ENCODE peak calls at places on chromosome 11, in five cellular contexts. One of them, this sample, is unnamed.

GRCh38 chr11:103202048-103202651 is 92.9 kb downstream of the DYNC2H1 start:
- DNase-seq in A549: peak
- DNase-seq in NB4: peak
- DNase-seq in HepG2: peak
- DNase-seq in GM12878: no peak
- DNase-seq in this sample: peak

GRCh38 chr11:11985016-11985715 is 23.3 kb downstream of the DKK3 start:
- DNase-seq in A549: no peak
- DNase-seq in NB4: no peak
- DNase-seq in HepG2: no peak
- DNase-seq in GM12878: no peak
- DNase-seq in this sample: no peak

GRCh38 chr11:66559141-66559861 is 9.1 kb downstream of the CTSF start:
- DNase-seq in A549: no peak
- DNase-seq in NB4: no peak
- DNase-seq in HepG2: no peak
- DNase-seq in GM12878: no peak
- DNase-seq in this sample: no peak

GRCh38 chr11:62555464-62556092 is 9.0 kb upstream of the AHNAK start:
- DNase-seq in A549: no peak
- DNase-seq in NB4: peak
- DNase-seq in HepG2: no peak
- DNase-seq in GM12878: peak
- DNase-seq in this sample: no peak

GRCh38 chr11:57294225-57295131 is 30.3 kb downstream of the TNKS1BP1 start:
- DNase-seq in A549: no peak
- DNase-seq in NB4: no peak
- DNase-seq in HepG2: no peak
- DNase-seq in GM12878: no peak
- DNase-seq in this sample: peak

GRCh38 chr11:31557991-31558390 is 48.4 kb downstream of the ELP4 start:
- DNase-seq in A549: no peak
- DNase-seq in NB4: no peak
- DNase-seq in HepG2: no peak
- DNase-seq in GM12878: no peak
- DNase-seq in this sample: peak

GRCh38 chr11:68038718-68039525 is at the start of gene TCIRG1:
- DNase-seq in A549: peak
- DNase-seq in NB4: peak
- DNase-seq in HepG2: peak
- DNase-seq in GM12878: peak
- DNase-seq in this sample: peak

GRCh38 chr11:11391796-11392195 is 38.7 kb upstream of the CSNK2A3 start:
- DNase-seq in A549: peak
- DNase-seq in NB4: no peak
- DNase-seq in HepG2: no peak
- DNase-seq in GM12878: no peak
- DNase-seq in this sample: peak

GRCh38 chr11:74388678-74389327 is 9.4 kb downstream of the PGM2L1 start:
- DNase-seq in A549: peak
- DNase-seq in NB4: peak
- DNase-seq in HepG2: peak
- DNase-seq in GM12878: peak
- DNase-seq in this sample: peak
- TF ChIP-seq MYC in A549: no peak
- TF ChIP-seq MYC in NB4: no peak
- TF ChIP-seq MYC in HepG2: no peak
- TF ChIP-seq MYC in GM12878: no peak
- TF ChIP-seq MYC in this sample: no peak

GRCh38 chr11:128894685-128895084 is 3.5 kb downstream of the KCNJ5 start:
- DNase-seq in A549: no peak
- DNase-seq in NB4: no peak
- DNase-seq in HepG2: peak
- DNase-seq in GM12878: no peak
- DNase-seq in this sample: peak
- TF ChIP-seq MYC in A549: no peak
- TF ChIP-seq MYC in NB4: no peak
- TF ChIP-seq MYC in HepG2: no peak
- TF ChIP-seq MYC in GM12878: no peak
- TF ChIP-seq MYC in this sample: no peak

GRCh38 chr11:43285826-43286225 is 26.0 kb upstream of the API5 start:
- DNase-seq in A549: no peak
- DNase-seq in NB4: no peak
- DNase-seq in HepG2: no peak
- DNase-seq in GM12878: no peak
- DNase-seq in this sample: no peak

GRCh38 chr11:43278302-43278956 is 33.4 kb upstream of the API5 start:
- DNase-seq in A549: peak
- DNase-seq in NB4: peak
- DNase-seq in HepG2: peak
- DNase-seq in GM12878: no peak
- DNase-seq in this sample: peak

DNA sequence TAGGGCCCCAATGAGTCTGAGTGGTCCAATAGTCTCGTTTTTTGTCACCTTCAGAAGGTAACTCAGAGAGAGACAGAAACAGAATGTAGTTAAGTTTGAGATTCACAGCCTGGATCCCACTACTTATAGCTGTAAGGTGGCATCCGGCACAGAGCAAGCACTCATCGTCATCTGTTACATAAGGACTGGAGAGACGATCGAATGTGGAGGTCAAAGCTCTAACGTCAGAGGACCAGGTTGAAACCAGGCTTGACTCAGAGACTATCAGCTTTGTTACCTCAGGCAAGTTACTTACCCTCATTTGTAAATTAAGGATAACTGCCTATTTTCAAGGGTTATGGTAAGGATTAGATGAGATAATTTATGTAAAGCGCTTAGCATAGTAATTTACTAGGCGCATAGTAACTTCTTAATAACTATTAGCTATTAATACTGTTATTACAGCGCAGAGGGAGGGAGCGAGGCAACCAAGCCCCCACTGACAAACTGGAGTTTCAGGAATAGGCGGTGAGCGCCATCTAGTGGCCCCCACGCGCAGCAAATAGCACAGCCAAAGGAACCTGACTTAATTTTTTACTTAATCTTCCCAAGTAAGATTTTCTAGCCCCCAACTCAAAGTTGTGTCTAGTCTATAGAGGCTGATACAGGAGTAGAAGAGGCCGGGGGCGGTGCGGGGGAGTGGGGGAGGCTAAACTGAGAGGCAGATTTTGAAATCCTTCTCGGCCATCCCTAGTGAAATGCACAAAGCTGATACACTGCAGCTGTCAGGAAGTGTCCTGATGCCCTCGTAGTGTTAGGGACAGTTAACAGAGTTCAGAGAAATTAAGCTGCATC is 29.0 kb upstream of the API5 start:
- DNase-seq in A549: peak
- DNase-seq in NB4: peak
- DNase-seq in HepG2: peak
- DNase-seq in GM12878: no peak
- DNase-seq in this sample: peak
- TF ChIP-seq MYC in A549: no peak
- TF ChIP-seq MYC in NB4: no peak
- TF ChIP-seq MYC in HepG2: no peak
- TF ChIP-seq MYC in GM12878: no peak
- TF ChIP-seq MYC in this sample: no peak

GRCh38 chr11:14424096-14424495 is 65.1 kb upstream of the RRAS2 start:
- DNase-seq in A549: no peak
- DNase-seq in NB4: no peak
- DNase-seq in HepG2: no peak
- DNase-seq in GM12878: no peak
- DNase-seq in this sample: peak
- TF ChIP-seq MYC in A549: no peak
- TF ChIP-seq MYC in NB4: no peak
- TF ChIP-seq MYC in HepG2: no peak
- TF ChIP-seq MYC in GM12878: no peak
- TF ChIP-seq MYC in this sample: no peak

DNA sequence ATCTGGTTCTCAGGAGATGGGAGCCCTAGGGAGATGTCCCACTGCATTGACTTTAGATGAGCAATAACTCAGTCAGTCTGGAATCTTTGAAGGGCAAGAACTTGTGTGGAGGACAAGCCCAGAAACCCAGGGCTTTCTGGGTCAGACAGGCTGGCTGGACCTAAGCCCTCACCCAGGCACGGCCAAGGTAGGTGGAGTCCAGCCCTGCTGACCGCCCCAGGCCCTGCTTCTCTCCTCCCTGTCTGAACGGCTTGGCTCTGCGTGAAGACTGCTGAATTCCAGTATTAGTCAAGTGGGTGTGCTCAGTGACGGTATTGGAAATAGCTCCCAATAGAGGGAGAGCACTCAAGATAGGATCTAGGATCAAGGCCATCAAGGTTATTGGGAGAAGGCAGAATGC is 6.1 kb downstream of the CXCR5 start:
- DNase-seq in A549: no peak
- DNase-seq in NB4: no peak
- DNase-seq in HepG2: no peak
- DNase-seq in GM12878: no peak
- DNase-seq in this sample: no peak
- TF ChIP-seq MYC in A549: no peak
- TF ChIP-seq MYC in NB4: no peak
- TF ChIP-seq MYC in HepG2: no peak
- TF ChIP-seq MYC in GM12878: no peak
- TF ChIP-seq MYC in this sample: no peak

This sample was measured in endothelial cell of umbilical vein.